ENCODE peak calls at places on chromosomes 3 and 15, in seven cellular contexts. Q is PC-9, E is MM.1S, J is BE2C, D is kidney, T is OCI-LY7, G is GM23248. Y is an unnamed sample. For H3K4me1, the result is how much of the 10 kb centered on the place peaks cover.

GRCh38 chr3:136250862-136251460 is 821 bp downstream of the PCCB start:
- DNase-seq in G (peak), T (peak), Q (no peak), E (peak), J (peak), D (peak), Y (no peak)

GRCh38 chr3:11989383-11990050 is 14.7 kb upstream of the SYN2 start:
- DNase-seq in J (no peak), E (no peak), Q (no peak), G (no peak), D (no peak), T (no peak), Y (no peak)

GRCh38 chr3:13879946-13880810 is at the start of gene WNT7A:
- DNase-seq in J (peak), Q (peak), G (peak), T (no peak), E (no peak), D (peak), Y (peak)

GRCh38 chr15:64232400-64232799 is 69.6 kb upstream of the PPIB start:
- DNase-seq in Q (peak), T (no peak), E (no peak), G (peak), D (no peak), J (no peak), Y (no peak)

GRCh38 chr3:170278632-170279031 is 56.4 kb downstream of the PRKCI start:
- DNase-seq in T (peak), G (no peak), J (no peak), D (no peak), Q (no peak), E (no peak), Y (no peak)

GRCh38 chr3:41199866-41200668 is 762 bp downstream of the CTNNB1 start:
- DNase-seq in E (peak), J (no peak), D (peak), T (peak), G (peak), Q (no peak), Y (peak)

GRCh38 chr3:18027161-18027939 is 284.9 kb upstream of the TBC1D5 start:
- DNase-seq in E (no peak), Q (no peak), T (no peak), D (no peak), J (no peak), G (peak), Y (no peak)

GRCh38 chr15:61853195-61853594 is 207.1 kb downstream of the VPS13C start:
- DNase-seq in G (no peak), Q (no peak), J (no peak), T (no peak), D (no peak), E (no peak), Y (no peak)

GRCh38 chr3:139758654-139759291 is 81.0 kb upstream of the NMNAT3 start:
- DNase-seq in G (no peak), E (no peak), Q (no peak), D (no peak), T (no peak), J (no peak), Y (no peak)

GRCh38 chr3:23877324-23877980 is 39.3 kb downstream of the NKIRAS1 start:
- DNase-seq in E (no peak), D (no peak), T (no peak), J (no peak), G (peak), Q (peak), Y (no peak)

GRCh38 chr3:51604212-51604611 is 65.7 kb downstream of the RAD54L2 start:
- DNase-seq in J (no peak), E (no peak), T (no peak), D (no peak), Q (no peak), G (no peak), Y (no peak)

GRCh38 chr3:111859061-111859973 is at the start of gene PHLDB2:
- DNase-seq in Q (peak), E (peak), T (peak), D (peak), J (peak), G (peak), Y (peak)

GRCh38 chr3:146067048-146067447 is 93.9 kb downstream of the PLOD2 start:
- DNase-seq in J (no peak), T (no peak), D (no peak), E (no peak), Q (peak), G (peak), Y (no peak)

GRCh38 chr3:172129868-172130751 is 90.7 kb downstream of the FNDC3B start:
- DNase-seq in T (no peak), E (no peak), G (peak), D (peak), J (peak), Q (peak), Y (peak)

GRCh38 chr3:12891985-12892839 is 50.8 kb upstream of the RPL32 start:
- DNase-seq in E (peak), D (peak), G (peak), J (peak), Q (no peak), T (peak), Y (peak)

GRCh38 chr3:101574388-101575156 is 592 bp downstream of the PCNP start:
- DNase-seq in T (peak), Q (no peak), J (peak), E (peak), G (peak), D (peak), Y (no peak)

GRCh38 chr15:49989498-49989897 is 129.5 kb downstream of the ATP8B4 start:
- DNase-seq in Q (no peak), J (no peak), G (no peak), D (no peak), E (no peak), T (no peak), Y (no peak)

GRCh38 chr15:48811325-48811938 is 563 bp upstream of the CEP152 start:
- DNase-seq in G (no peak), E (peak), D (no peak), T (peak), J (peak), Q (no peak), Y (no peak)

GRCh38 chr3:102444101-102444500 is 9.3 kb downstream of the ZPLD1 start:
- DNase-seq in E (no peak), T (no peak), G (peak), D (no peak), Q (no peak), J (no peak), Y (no peak)

GRCh38 chr15:79349526-79349925 is 38.6 kb downstream of the TMED3 start:
- DNase-seq in J (peak), D (no peak), G (no peak), Q (no peak), E (no peak), T (no peak), Y (no peak)

GRCh38 chr15:52709172-52709979 is 30.2 kb upstream of the ATOSA start:
- DNase-seq in T (peak), G (no peak), D (no peak), J (peak), Q (peak), E (peak), Y (no peak)

GRCh38 chr15:25930931-25931330 is 67.8 kb upstream of the ATP10A start:
- DNase-seq in D (no peak), G (peak), E (no peak), Q (no peak), T (no peak), J (no peak), Y (no peak)

GRCh38 chr15:25931846-25932245 is 68.7 kb upstream of the ATP10A start:
- DNase-seq in G (peak), Q (no peak), D (no peak), T (no peak), J (no peak), E (no peak), Y (no peak)

GRCh38 chr15:25936004-25936403 is 72.9 kb upstream of the ATP10A start:
- DNase-seq in Q (no peak), E (no peak), J (no peak), D (no peak), T (no peak), G (no peak), Y (no peak)

GRCh38 chr15:25937796-25938195 is 74.7 kb upstream of the ATP10A start:
- DNase-seq in T (no peak), G (peak), Q (no peak), E (no peak), J (no peak), D (no peak), Y (no peak)

DNA sequence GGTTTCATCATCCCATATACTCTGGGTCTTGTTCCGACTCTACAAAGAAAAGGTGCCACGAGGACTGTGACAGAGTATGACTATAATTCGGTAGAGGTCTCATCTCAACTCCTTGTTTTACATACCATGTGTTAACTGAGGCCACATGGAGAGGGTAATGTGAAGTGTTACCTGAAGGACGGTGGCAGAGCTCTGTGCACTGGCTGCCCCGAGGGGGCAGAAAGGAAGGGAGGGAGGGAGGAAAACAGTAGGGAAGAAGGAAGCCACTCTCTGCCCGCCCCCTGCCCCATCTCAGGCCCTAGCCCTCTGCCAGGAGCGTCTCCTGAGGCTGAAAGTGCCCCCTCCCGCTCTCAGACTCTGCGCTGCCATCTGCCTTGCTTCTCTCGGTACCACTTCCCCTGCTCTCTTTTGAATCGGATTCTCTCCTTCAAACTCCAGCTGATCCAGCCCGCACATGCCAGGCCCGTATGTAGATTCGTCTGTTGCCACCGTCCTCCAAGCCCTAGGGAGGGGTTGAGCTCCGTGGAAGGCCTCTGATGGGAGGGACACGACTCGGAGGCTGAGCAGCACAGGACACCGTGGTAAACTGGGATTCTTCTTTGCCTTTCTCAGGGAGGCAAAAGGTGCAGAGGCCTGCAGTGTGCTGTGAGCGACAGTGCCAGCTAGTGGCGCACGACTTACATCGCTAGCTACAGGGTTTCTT is 70.5 kb upstream of the ATP10A start:
- DNase-seq in D (peak), J (peak), G (peak), T (peak), Q (no peak), E (peak), Y (peak)
- H3K4me1 ChIP-seq in D (under half), J (under half), G (under half), T (under half), Q (under half), E (under half), Y (under half)

GRCh38 chr3:8554725-8555621 is 53.4 kb downstream of the LMCD1 start:
- DNase-seq in Q (no peak), E (no peak), T (no peak), D (peak), G (peak), J (peak), Y (no peak)
- H3K4me3 ChIP-seq in Q (no peak), E (no peak), T (no peak), D (no peak), G (no peak), J (no peak), Y (no peak)

GRCh38 chr3:15860014-15860934 is 62.5 kb upstream of the ANKRD28 start:
- DNase-seq in J (peak), G (peak), D (peak), T (peak), Q (peak), E (peak), Y (peak)
- H3K4me1 ChIP-seq in J (under half), G (under half), D (under half), T (under half), Q (under half), E (under half), Y (under half)

GRCh38 chr15:58332676-58333400 is 99.0 kb upstream of the LIPC start:
- DNase-seq in T (no peak), G (peak), Q (peak), E (no peak), D (no peak), J (no peak), Y (no peak)
- H3K4me3 ChIP-seq in T (no peak), G (no peak), Q (no peak), E (no peak), D (no peak), J (peak), Y (no peak)